ENCODE peak calls at places on chromosomes 13 and 19, in eight cellular contexts. One of them, this sample, is unnamed.

GRCh38 chr19:38739440-38740251 is 4.6 kb downstream of the CAPN12 start:
- DNase-seq in amniotic stem cell: no peak
- DNase-seq in T-cell: no peak
- DNase-seq in upper lobe of right lung: peak
- DNase-seq in stimulated activated CD8-positive, alpha-beta memory T cell treated with anti-CD3 and anti-CD28 coated beads, Interleukin-7, amount 100 ng/mL, for 48 hours: no peak
- DNase-seq in activated effector memory CD4-positive, alpha-beta T cell treated with anti-CD3 and anti-CD28 coated beads, Interleukin-2, amount 50 U/mL, for 16 hours: no peak
- DNase-seq in non-pigmented ciliary epithelial cell: no peak
- DNase-seq in A172: no peak
- DNase-seq in this sample: no peak

GRCh38 chr19:4327252-4327876 is 11.3 kb downstream of the STAP2 start:
- DNase-seq in amniotic stem cell: no peak
- DNase-seq in T-cell: peak
- DNase-seq in upper lobe of right lung: peak
- DNase-seq in stimulated activated CD8-positive, alpha-beta memory T cell treated with anti-CD3 and anti-CD28 coated beads, Interleukin-7, amount 100 ng/mL, for 48 hours: peak
- DNase-seq in activated effector memory CD4-positive, alpha-beta T cell treated with anti-CD3 and anti-CD28 coated beads, Interleukin-2, amount 50 U/mL, for 16 hours: peak
- DNase-seq in non-pigmented ciliary epithelial cell: no peak
- DNase-seq in A172: peak
- DNase-seq in this sample: no peak

GRCh38 chr13:45316210-45316799 is 24.7 kb downstream of the TPT1 start:
- DNase-seq in amniotic stem cell: no peak
- DNase-seq in T-cell: no peak
- DNase-seq in upper lobe of right lung: no peak
- DNase-seq in stimulated activated CD8-positive, alpha-beta memory T cell treated with anti-CD3 and anti-CD28 coated beads, Interleukin-7, amount 100 ng/mL, for 48 hours: no peak
- DNase-seq in activated effector memory CD4-positive, alpha-beta T cell treated with anti-CD3 and anti-CD28 coated beads, Interleukin-2, amount 50 U/mL, for 16 hours: no peak
- DNase-seq in non-pigmented ciliary epithelial cell: no peak
- DNase-seq in A172: no peak
- DNase-seq in this sample: no peak

GRCh38 chr19:47776568-47776967 is 1.9 kb upstream of the SELENOW start:
- DNase-seq in amniotic stem cell: no peak
- DNase-seq in T-cell: no peak
- DNase-seq in upper lobe of right lung: no peak
- DNase-seq in stimulated activated CD8-positive, alpha-beta memory T cell treated with anti-CD3 and anti-CD28 coated beads, Interleukin-7, amount 100 ng/mL, for 48 hours: no peak
- DNase-seq in activated effector memory CD4-positive, alpha-beta T cell treated with anti-CD3 and anti-CD28 coated beads, Interleukin-2, amount 50 U/mL, for 16 hours: no peak
- DNase-seq in non-pigmented ciliary epithelial cell: no peak
- DNase-seq in A172: peak
- DNase-seq in this sample: no peak

GRCh38 chr13:20525144-20525600 is 485 bp downstream of the CRYL1 start:
- DNase-seq in amniotic stem cell: no peak
- DNase-seq in T-cell: no peak
- DNase-seq in upper lobe of right lung: peak
- DNase-seq in stimulated activated CD8-positive, alpha-beta memory T cell treated with anti-CD3 and anti-CD28 coated beads, Interleukin-7, amount 100 ng/mL, for 48 hours: no peak
- DNase-seq in activated effector memory CD4-positive, alpha-beta T cell treated with anti-CD3 and anti-CD28 coated beads, Interleukin-2, amount 50 U/mL, for 16 hours: peak
- DNase-seq in non-pigmented ciliary epithelial cell: no peak
- DNase-seq in A172: no peak
- DNase-seq in this sample: no peak

GRCh38 chr13:44116562-44117315 is 237.0 kb downstream of the LACC1 start:
- DNase-seq in amniotic stem cell: no peak
- DNase-seq in T-cell: no peak
- DNase-seq in upper lobe of right lung: no peak
- DNase-seq in stimulated activated CD8-positive, alpha-beta memory T cell treated with anti-CD3 and anti-CD28 coated beads, Interleukin-7, amount 100 ng/mL, for 48 hours: no peak
- DNase-seq in activated effector memory CD4-positive, alpha-beta T cell treated with anti-CD3 and anti-CD28 coated beads, Interleukin-2, amount 50 U/mL, for 16 hours: no peak
- DNase-seq in non-pigmented ciliary epithelial cell: no peak
- DNase-seq in A172: no peak
- DNase-seq in this sample: no peak

GRCh38 chr19:47518139-47518538 is 3.3 kb upstream of the NAPA start:
- DNase-seq in amniotic stem cell: no peak
- DNase-seq in T-cell: peak
- DNase-seq in upper lobe of right lung: no peak
- DNase-seq in stimulated activated CD8-positive, alpha-beta memory T cell treated with anti-CD3 and anti-CD28 coated beads, Interleukin-7, amount 100 ng/mL, for 48 hours: peak
- DNase-seq in activated effector memory CD4-positive, alpha-beta T cell treated with anti-CD3 and anti-CD28 coated beads, Interleukin-2, amount 50 U/mL, for 16 hours: peak
- DNase-seq in non-pigmented ciliary epithelial cell: no peak
- DNase-seq in A172: no peak
- DNase-seq in this sample: no peak

GRCh38 chr13:34156841-34157365 is 339.0 kb downstream of the RFC3 start:
- DNase-seq in amniotic stem cell: peak
- DNase-seq in T-cell: no peak
- DNase-seq in upper lobe of right lung: peak
- DNase-seq in stimulated activated CD8-positive, alpha-beta memory T cell treated with anti-CD3 and anti-CD28 coated beads, Interleukin-7, amount 100 ng/mL, for 48 hours: peak
- DNase-seq in activated effector memory CD4-positive, alpha-beta T cell treated with anti-CD3 and anti-CD28 coated beads, Interleukin-2, amount 50 U/mL, for 16 hours: peak
- DNase-seq in non-pigmented ciliary epithelial cell: peak
- DNase-seq in A172: peak
- DNase-seq in this sample: no peak

GRCh38 chr13:110354209-110354627 is 47.1 kb downstream of the COL4A2 start:
- DNase-seq in amniotic stem cell: no peak
- DNase-seq in T-cell: no peak
- DNase-seq in upper lobe of right lung: no peak
- DNase-seq in stimulated activated CD8-positive, alpha-beta memory T cell treated with anti-CD3 and anti-CD28 coated beads, Interleukin-7, amount 100 ng/mL, for 48 hours: no peak
- DNase-seq in activated effector memory CD4-positive, alpha-beta T cell treated with anti-CD3 and anti-CD28 coated beads, Interleukin-2, amount 50 U/mL, for 16 hours: no peak
- DNase-seq in non-pigmented ciliary epithelial cell: no peak
- DNase-seq in A172: no peak
- DNase-seq in this sample: no peak

GRCh38 chr13:46908511-46908910 is 11.7 kb upstream of the HTR2A start:
- DNase-seq in amniotic stem cell: no peak
- DNase-seq in T-cell: no peak
- DNase-seq in upper lobe of right lung: no peak
- DNase-seq in stimulated activated CD8-positive, alpha-beta memory T cell treated with anti-CD3 and anti-CD28 coated beads, Interleukin-7, amount 100 ng/mL, for 48 hours: no peak
- DNase-seq in activated effector memory CD4-positive, alpha-beta T cell treated with anti-CD3 and anti-CD28 coated beads, Interleukin-2, amount 50 U/mL, for 16 hours: no peak
- DNase-seq in non-pigmented ciliary epithelial cell: no peak
- DNase-seq in A172: peak
- DNase-seq in this sample: no peak

GRCh38 chr19:54208784-54209057 is 8.1 kb downstream of the RPS9 start:
- DNase-seq in amniotic stem cell: no peak
- DNase-seq in T-cell: no peak
- DNase-seq in upper lobe of right lung: no peak
- DNase-seq in stimulated activated CD8-positive, alpha-beta memory T cell treated with anti-CD3 and anti-CD28 coated beads, Interleukin-7, amount 100 ng/mL, for 48 hours: no peak
- DNase-seq in activated effector memory CD4-positive, alpha-beta T cell treated with anti-CD3 and anti-CD28 coated beads, Interleukin-2, amount 50 U/mL, for 16 hours: no peak
- DNase-seq in non-pigmented ciliary epithelial cell: no peak
- DNase-seq in A172: no peak
- DNase-seq in this sample: no peak

GRCh38 chr19:8085606-8086464 is 33.3 kb downstream of the CCL25 start:
- DNase-seq in amniotic stem cell: no peak
- DNase-seq in T-cell: no peak
- DNase-seq in upper lobe of right lung: no peak
- DNase-seq in stimulated activated CD8-positive, alpha-beta memory T cell treated with anti-CD3 and anti-CD28 coated beads, Interleukin-7, amount 100 ng/mL, for 48 hours: no peak
- DNase-seq in activated effector memory CD4-positive, alpha-beta T cell treated with anti-CD3 and anti-CD28 coated beads, Interleukin-2, amount 50 U/mL, for 16 hours: no peak
- DNase-seq in non-pigmented ciliary epithelial cell: no peak
- DNase-seq in A172: peak
- DNase-seq in this sample: no peak

GRCh38 chr19:40791349-40791748 is 7.6 kb upstream of the EGLN2 start:
- DNase-seq in amniotic stem cell: no peak
- DNase-seq in T-cell: no peak
- DNase-seq in upper lobe of right lung: no peak
- DNase-seq in stimulated activated CD8-positive, alpha-beta memory T cell treated with anti-CD3 and anti-CD28 coated beads, Interleukin-7, amount 100 ng/mL, for 48 hours: no peak
- DNase-seq in activated effector memory CD4-positive, alpha-beta T cell treated with anti-CD3 and anti-CD28 coated beads, Interleukin-2, amount 50 U/mL, for 16 hours: no peak
- DNase-seq in non-pigmented ciliary epithelial cell: no peak
- DNase-seq in A172: no peak
- DNase-seq in this sample: no peak

GRCh38 chr19:1837625-1838105 is 10.6 kb downstream of the REXO1 start:
- DNase-seq in amniotic stem cell: no peak
- DNase-seq in T-cell: peak
- DNase-seq in upper lobe of right lung: no peak
- DNase-seq in stimulated activated CD8-positive, alpha-beta memory T cell treated with anti-CD3 and anti-CD28 coated beads, Interleukin-7, amount 100 ng/mL, for 48 hours: no peak
- DNase-seq in activated effector memory CD4-positive, alpha-beta T cell treated with anti-CD3 and anti-CD28 coated beads, Interleukin-2, amount 50 U/mL, for 16 hours: peak
- DNase-seq in non-pigmented ciliary epithelial cell: no peak
- DNase-seq in A172: no peak
- DNase-seq in this sample: no peak

GRCh38 chr13:40539954-40540706 is 126.3 kb downstream of the FOXO1 start:
- DNase-seq in amniotic stem cell: peak
- DNase-seq in T-cell: no peak
- DNase-seq in upper lobe of right lung: no peak
- DNase-seq in stimulated activated CD8-positive, alpha-beta memory T cell treated with anti-CD3 and anti-CD28 coated beads, Interleukin-7, amount 100 ng/mL, for 48 hours: no peak
- DNase-seq in activated effector memory CD4-positive, alpha-beta T cell treated with anti-CD3 and anti-CD28 coated beads, Interleukin-2, amount 50 U/mL, for 16 hours: no peak
- DNase-seq in non-pigmented ciliary epithelial cell: peak
- DNase-seq in A172: peak
- DNase-seq in this sample: no peak

GRCh38 chr19:17784201-17785008 is 10.5 kb upstream of the B3GNT3 start:
- DNase-seq in amniotic stem cell: no peak
- DNase-seq in T-cell: peak
- DNase-seq in upper lobe of right lung: peak
- DNase-seq in stimulated activated CD8-positive, alpha-beta memory T cell treated with anti-CD3 and anti-CD28 coated beads, Interleukin-7, amount 100 ng/mL, for 48 hours: peak
- DNase-seq in activated effector memory CD4-positive, alpha-beta T cell treated with anti-CD3 and anti-CD28 coated beads, Interleukin-2, amount 50 U/mL, for 16 hours: peak
- DNase-seq in non-pigmented ciliary epithelial cell: no peak
- DNase-seq in A172: peak
- DNase-seq in this sample: no peak

GRCh38 chr13:101527130-101527529 is 74.7 kb downstream of the ITGBL1 start:
- DNase-seq in amniotic stem cell: no peak
- DNase-seq in T-cell: no peak
- DNase-seq in upper lobe of right lung: no peak
- DNase-seq in stimulated activated CD8-positive, alpha-beta memory T cell treated with anti-CD3 and anti-CD28 coated beads, Interleukin-7, amount 100 ng/mL, for 48 hours: no peak
- DNase-seq in activated effector memory CD4-positive, alpha-beta T cell treated with anti-CD3 and anti-CD28 coated beads, Interleukin-2, amount 50 U/mL, for 16 hours: no peak
- DNase-seq in non-pigmented ciliary epithelial cell: no peak
- DNase-seq in A172: no peak
- DNase-seq in this sample: no peak

GRCh38 chr19:38031423-38031770 is 124.4 kb downstream of the SIPA1L3 start:
- DNase-seq in amniotic stem cell: no peak
- DNase-seq in T-cell: no peak
- DNase-seq in upper lobe of right lung: no peak
- DNase-seq in stimulated activated CD8-positive, alpha-beta memory T cell treated with anti-CD3 and anti-CD28 coated beads, Interleukin-7, amount 100 ng/mL, for 48 hours: no peak
- DNase-seq in activated effector memory CD4-positive, alpha-beta T cell treated with anti-CD3 and anti-CD28 coated beads, Interleukin-2, amount 50 U/mL, for 16 hours: no peak
- DNase-seq in non-pigmented ciliary epithelial cell: peak
- DNase-seq in A172: no peak
- DNase-seq in this sample: no peak

GRCh38 chr13:59178344-59178743 is 985.4 kb downstream of the DIAPH3 start:
- DNase-seq in amniotic stem cell: no peak
- DNase-seq in T-cell: no peak
- DNase-seq in upper lobe of right lung: no peak
- DNase-seq in stimulated activated CD8-positive, alpha-beta memory T cell treated with anti-CD3 and anti-CD28 coated beads, Interleukin-7, amount 100 ng/mL, for 48 hours: no peak
- DNase-seq in activated effector memory CD4-positive, alpha-beta T cell treated with anti-CD3 and anti-CD28 coated beads, Interleukin-2, amount 50 U/mL, for 16 hours: no peak
- DNase-seq in non-pigmented ciliary epithelial cell: no peak
- DNase-seq in A172: peak
- DNase-seq in this sample: no peak

GRCh38 chr19:46022431-46023310 is at the start of gene PGLYRP1:
- DNase-seq in amniotic stem cell: no peak
- DNase-seq in T-cell: no peak
- DNase-seq in upper lobe of right lung: no peak
- DNase-seq in stimulated activated CD8-positive, alpha-beta memory T cell treated with anti-CD3 and anti-CD28 coated beads, Interleukin-7, amount 100 ng/mL, for 48 hours: no peak
- DNase-seq in activated effector memory CD4-positive, alpha-beta T cell treated with anti-CD3 and anti-CD28 coated beads, Interleukin-2, amount 50 U/mL, for 16 hours: no peak
- DNase-seq in non-pigmented ciliary epithelial cell: no peak
- DNase-seq in A172: no peak
- DNase-seq in this sample: peak

GRCh38 chr13:95862401-95862800 is 185.5 kb downstream of the DNAJC3 start:
- DNase-seq in amniotic stem cell: no peak
- DNase-seq in T-cell: no peak
- DNase-seq in upper lobe of right lung: no peak
- DNase-seq in stimulated activated CD8-positive, alpha-beta memory T cell treated with anti-CD3 and anti-CD28 coated beads, Interleukin-7, amount 100 ng/mL, for 48 hours: no peak
- DNase-seq in activated effector memory CD4-positive, alpha-beta T cell treated with anti-CD3 and anti-CD28 coated beads, Interleukin-2, amount 50 U/mL, for 16 hours: no peak
- DNase-seq in non-pigmented ciliary epithelial cell: no peak
- DNase-seq in A172: peak
- DNase-seq in this sample: no peak

GRCh38 chr13:112791662-112792440 is 102.0 kb downstream of the ATP11A start:
- DNase-seq in amniotic stem cell: no peak
- DNase-seq in T-cell: no peak
- DNase-seq in upper lobe of right lung: peak
- DNase-seq in stimulated activated CD8-positive, alpha-beta memory T cell treated with anti-CD3 and anti-CD28 coated beads, Interleukin-7, amount 100 ng/mL, for 48 hours: no peak
- DNase-seq in activated effector memory CD4-positive, alpha-beta T cell treated with anti-CD3 and anti-CD28 coated beads, Interleukin-2, amount 50 U/mL, for 16 hours: no peak
- DNase-seq in non-pigmented ciliary epithelial cell: no peak
- DNase-seq in A172: no peak
- DNase-seq in this sample: no peak

GRCh38 chr13:40215311-40215710 is 451.1 kb downstream of the FOXO1 start:
- DNase-seq in amniotic stem cell: no peak
- DNase-seq in T-cell: no peak
- DNase-seq in upper lobe of right lung: no peak
- DNase-seq in stimulated activated CD8-positive, alpha-beta memory T cell treated with anti-CD3 and anti-CD28 coated beads, Interleukin-7, amount 100 ng/mL, for 48 hours: no peak
- DNase-seq in activated effector memory CD4-positive, alpha-beta T cell treated with anti-CD3 and anti-CD28 coated beads, Interleukin-2, amount 50 U/mL, for 16 hours: no peak
- DNase-seq in non-pigmented ciliary epithelial cell: no peak
- DNase-seq in A172: no peak
- DNase-seq in this sample: no peak

GRCh38 chr13:29595380-29596063 is at the start of gene SLC7A1:
- DNase-seq in amniotic stem cell: peak
- DNase-seq in T-cell: peak
- DNase-seq in upper lobe of right lung: peak
- DNase-seq in stimulated activated CD8-positive, alpha-beta memory T cell treated with anti-CD3 and anti-CD28 coated beads, Interleukin-7, amount 100 ng/mL, for 48 hours: peak
- DNase-seq in activated effector memory CD4-positive, alpha-beta T cell treated with anti-CD3 and anti-CD28 coated beads, Interleukin-2, amount 50 U/mL, for 16 hours: peak
- DNase-seq in non-pigmented ciliary epithelial cell: no peak
- DNase-seq in A172: peak
- DNase-seq in this sample: peak

GRCh38 chr19:49983645-49984229 is 22.8 kb upstream of the SIGLEC11 start:
- DNase-seq in amniotic stem cell: no peak
- DNase-seq in T-cell: peak
- DNase-seq in upper lobe of right lung: no peak
- DNase-seq in stimulated activated CD8-positive, alpha-beta memory T cell treated with anti-CD3 and anti-CD28 coated beads, Interleukin-7, amount 100 ng/mL, for 48 hours: peak
- DNase-seq in activated effector memory CD4-positive, alpha-beta T cell treated with anti-CD3 and anti-CD28 coated beads, Interleukin-2, amount 50 U/mL, for 16 hours: peak
- DNase-seq in non-pigmented ciliary epithelial cell: no peak
- DNase-seq in A172: peak
- DNase-seq in this sample: no peak

GRCh38 chr13:39915418-39915817 is 260.0 kb downstream of the COG6 start:
- DNase-seq in amniotic stem cell: no peak
- DNase-seq in T-cell: no peak
- DNase-seq in upper lobe of right lung: no peak
- DNase-seq in stimulated activated CD8-positive, alpha-beta memory T cell treated with anti-CD3 and anti-CD28 coated beads, Interleukin-7, amount 100 ng/mL, for 48 hours: no peak
- DNase-seq in activated effector memory CD4-positive, alpha-beta T cell treated with anti-CD3 and anti-CD28 coated beads, Interleukin-2, amount 50 U/mL, for 16 hours: no peak
- DNase-seq in non-pigmented ciliary epithelial cell: no peak
- DNase-seq in A172: no peak
- DNase-seq in this sample: no peak

GRCh38 chr13:32267836-32268439 is 47.2 kb downstream of the ZAR1L start:
- DNase-seq in amniotic stem cell: no peak
- DNase-seq in T-cell: peak
- DNase-seq in upper lobe of right lung: peak
- DNase-seq in stimulated activated CD8-positive, alpha-beta memory T cell treated with anti-CD3 and anti-CD28 coated beads, Interleukin-7, amount 100 ng/mL, for 48 hours: peak
- DNase-seq in activated effector memory CD4-positive, alpha-beta T cell treated with anti-CD3 and anti-CD28 coated beads, Interleukin-2, amount 50 U/mL, for 16 hours: peak
- DNase-seq in non-pigmented ciliary epithelial cell: no peak
- DNase-seq in A172: no peak
- DNase-seq in this sample: no peak

GRCh38 chr19:54674021-54674617 is 11.3 kb downstream of the LILRB4 start:
- DNase-seq in amniotic stem cell: no peak
- DNase-seq in T-cell: no peak
- DNase-seq in upper lobe of right lung: no peak
- DNase-seq in stimulated activated CD8-positive, alpha-beta memory T cell treated with anti-CD3 and anti-CD28 coated beads, Interleukin-7, amount 100 ng/mL, for 48 hours: no peak
- DNase-seq in activated effector memory CD4-positive, alpha-beta T cell treated with anti-CD3 and anti-CD28 coated beads, Interleukin-2, amount 50 U/mL, for 16 hours: no peak
- DNase-seq in non-pigmented ciliary epithelial cell: no peak
- DNase-seq in A172: peak
- DNase-seq in this sample: no peak

GRCh38 chr13:41403983-41404382 is 53.4 kb upstream of the RGCC start:
- DNase-seq in amniotic stem cell: no peak
- DNase-seq in T-cell: no peak
- DNase-seq in upper lobe of right lung: no peak
- DNase-seq in stimulated activated CD8-positive, alpha-beta memory T cell treated with anti-CD3 and anti-CD28 coated beads, Interleukin-7, amount 100 ng/mL, for 48 hours: no peak
- DNase-seq in activated effector memory CD4-positive, alpha-beta T cell treated with anti-CD3 and anti-CD28 coated beads, Interleukin-2, amount 50 U/mL, for 16 hours: no peak
- DNase-seq in non-pigmented ciliary epithelial cell: no peak
- DNase-seq in A172: no peak
- DNase-seq in this sample: no peak

GRCh38 chr19:9962623-9963290 is 26.4 kb upstream of the OLFM2 start:
- DNase-seq in amniotic stem cell: no peak
- DNase-seq in T-cell: no peak
- DNase-seq in upper lobe of right lung: no peak
- DNase-seq in stimulated activated CD8-positive, alpha-beta memory T cell treated with anti-CD3 and anti-CD28 coated beads, Interleukin-7, amount 100 ng/mL, for 48 hours: no peak
- DNase-seq in activated effector memory CD4-positive, alpha-beta T cell treated with anti-CD3 and anti-CD28 coated beads, Interleukin-2, amount 50 U/mL, for 16 hours: no peak
- DNase-seq in non-pigmented ciliary epithelial cell: no peak
- DNase-seq in A172: no peak
- DNase-seq in this sample: no peak

This sample was measured in mesenteric fat pad.